ENCODE peak calls at places on chromosomes 3 and 15, in six cellular contexts. S, N, L, R, O and Q are unnamed samples.

GRCh38 chr15:48565560-48566482 is 79.7 kb downstream of the FBN1 start:
- DNase-seq in O (peak), N (no peak), R (no peak), L (no peak), S (no peak), Q (no peak)

GRCh38 chr3:112974894-112975293 is at the start of gene CD200R1:
- DNase-seq in L (no peak), O (no peak), N (no peak), S (no peak), R (no peak), Q (no peak)

GRCh38 chr3:58536501-58537411 is at the start of gene ACOX2:
- DNase-seq in R (no peak), L (peak), S (no peak), N (no peak), O (peak), Q (peak)

GRCh38 chr3:107217161-107217560 is 160.1 kb upstream of the CCDC54 start:
- DNase-seq in O (peak), N (no peak), L (no peak), R (no peak), S (peak), Q (no peak)

GRCh38 chr15:66408254-66408653 is 21.5 kb downstream of the MAP2K1 start:
- DNase-seq in O (no peak), L (no peak), R (no peak), S (no peak), N (no peak), Q (no peak)

GRCh38 chr3:43180027-43180426 is 74.1 kb upstream of the POMGNT2 start:
- DNase-seq in O (peak), N (no peak), R (no peak), L (peak), S (no peak), Q (peak)

GRCh38 chr15:55993111-55993803 is at the start of gene NEDD4:
- DNase-seq in R (peak), N (peak), L (peak), O (peak), S (peak), Q (peak)

GRCh38 chr3:71348001-71348632 is 235.4 kb downstream of the FOXP1 start:
- DNase-seq in O (no peak), R (no peak), N (no peak), L (no peak), S (no peak), Q (no peak)

GRCh38 chr15:98609144-98609852 is 39.0 kb upstream of the IGF1R start:
- DNase-seq in R (no peak), L (no peak), O (peak), N (no peak), S (no peak), Q (no peak)

GRCh38 chr3:182895513-182896112 is 84.7 kb downstream of the DCUN1D1 start:
- DNase-seq in R (no peak), N (no peak), L (no peak), O (no peak), S (no peak), Q (peak)
- TF ChIP-seq CTCF in R (no peak), N (no peak), L (no peak), O (no peak), S (no peak), Q (no peak)

DNA sequence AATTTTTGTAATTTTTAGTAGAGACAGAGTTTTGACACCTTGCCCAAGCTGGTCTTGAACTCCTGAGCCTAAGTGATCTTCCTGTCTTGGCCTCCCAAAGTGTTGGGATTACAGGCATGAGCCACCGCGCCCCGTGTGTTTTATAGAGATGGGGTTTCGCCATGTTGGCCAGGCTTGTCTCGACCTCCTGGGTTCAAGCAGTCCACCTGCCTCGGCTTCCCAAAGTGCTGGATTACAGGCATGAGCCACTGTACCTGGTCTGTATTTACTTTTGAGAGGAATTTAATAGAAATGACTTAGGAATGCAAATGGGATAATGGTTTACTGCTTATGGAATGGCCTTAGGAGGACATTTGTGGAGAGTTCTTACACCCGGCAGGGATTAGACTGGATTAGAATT is 10.8 kb downstream of the TATDN2 start:
- DNase-seq in N (no peak), L (no peak), O (no peak), S (no peak), R (no peak), Q (no peak)
- TF ChIP-seq CTCF in N (no peak), L (no peak), O (no peak), S (no peak), R (no peak), Q (no peak)

DNA sequence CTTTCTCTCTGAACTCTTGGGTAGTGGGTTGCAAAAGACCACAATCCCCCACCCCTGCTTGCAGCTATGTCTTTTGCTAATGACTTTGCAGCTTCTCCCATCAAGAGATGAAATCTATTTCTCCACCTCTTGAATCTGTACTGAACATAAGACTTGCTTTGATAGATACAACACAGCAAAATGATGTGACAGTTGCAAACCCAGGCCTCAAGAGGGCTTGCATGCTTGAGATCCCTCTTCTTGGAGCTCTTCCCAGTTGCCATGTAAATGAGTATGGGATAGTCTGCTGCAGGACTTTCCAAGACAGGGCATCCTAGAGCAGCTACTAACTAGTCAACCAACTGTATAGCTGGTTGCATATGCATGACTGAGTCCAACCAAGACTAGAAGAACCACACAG is 783.6 kb downstream of the PDCD6IP start:
- DNase-seq in S (no peak), N (no peak), R (no peak), O (no peak), L (no peak), Q (no peak)
- TF ChIP-seq CTCF in S (no peak), N (no peak), R (no peak), O (no peak), L (no peak), Q (no peak)

DNA sequence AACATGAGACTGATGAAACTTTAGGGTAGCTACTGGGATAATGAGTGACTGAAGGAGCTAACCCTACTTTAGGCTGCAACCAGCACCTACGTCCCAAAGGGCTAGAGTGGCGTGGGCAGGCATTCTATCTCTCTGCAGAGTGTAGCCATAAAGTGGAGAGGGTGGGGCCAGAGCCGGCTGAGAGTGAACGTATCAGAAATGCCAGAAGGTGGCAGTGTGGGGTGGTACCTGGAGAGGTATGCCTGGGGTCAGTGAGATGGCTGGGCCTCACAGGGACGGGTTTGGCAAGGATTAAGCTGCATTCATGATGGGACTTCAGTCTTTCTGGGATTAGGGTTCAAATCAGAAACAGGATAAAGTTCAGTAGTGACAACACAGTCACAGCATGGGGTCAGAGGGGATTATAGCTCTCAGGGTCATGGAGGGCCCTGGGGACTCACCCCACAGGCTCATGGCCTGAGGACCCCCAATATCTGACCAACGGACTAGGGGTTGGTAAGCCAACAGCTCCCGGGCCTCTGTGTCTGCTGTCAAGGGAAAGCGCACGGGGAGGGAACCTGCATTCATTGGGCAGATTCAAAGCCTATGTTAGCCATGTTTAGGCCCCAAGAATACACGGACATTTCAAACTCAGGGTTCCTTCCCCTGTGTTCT is 86.5 kb upstream of the FOXB1 start:
- DNase-seq in L (peak), R (peak), O (peak), N (peak), S (peak), Q (peak)
- TF ChIP-seq CTCF in L (peak), R (peak), O (peak), N (no peak), S (peak), Q (peak)

GRCh38 chr3:161212892-161213291 is 8.2 kb upstream of the NMD3 start:
- DNase-seq in R (no peak), O (peak), S (no peak), N (no peak), L (no peak), Q (no peak)
- TF ChIP-seq CTCF in R (no peak), O (no peak), S (no peak), N (no peak), L (no peak), Q (no peak)

GRCh38 chr15:52677593-52677992 is 1.6 kb downstream of the ATOSA start:
- DNase-seq in N (no peak), S (no peak), R (no peak), O (no peak), L (no peak), Q (no peak)

GRCh38 chr15:52680041-52680391 is 828 bp upstream of the ATOSA start:
- DNase-seq in N (no peak), O (peak), L (no peak), S (no peak), R (no peak), Q (no peak)

GRCh38 chr15:52679232-52680040 is at the start of gene ATOSA:
- DNase-seq in S (peak), O (peak), R (peak), N (peak), L (peak), Q (peak)

GRCh38 chr15:52678468-52679231 is 538 bp downstream of the ATOSA start:
- DNase-seq in S (peak), R (peak), N (peak), L (peak), O (peak), Q (peak)

GRCh38 chr15:52678036-52678467 is 1.1 kb downstream of the ATOSA start:
- DNase-seq in S (peak), L (peak), N (peak), R (peak), O (peak), Q (peak)
- TF ChIP-seq CTCF in S (peak), L (no peak), N (no peak), R (no peak), O (peak), Q (no peak)

GRCh38 chr3:8481380-8481779 is 20.2 kb upstream of the LMCD1 start:
- DNase-seq in R (no peak), S (no peak), O (no peak), L (no peak), N (no peak), Q (no peak)
- TF ChIP-seq CTCF in R (no peak), S (no peak), O (no peak), L (no peak), N (no peak), Q (no peak)

DNA sequence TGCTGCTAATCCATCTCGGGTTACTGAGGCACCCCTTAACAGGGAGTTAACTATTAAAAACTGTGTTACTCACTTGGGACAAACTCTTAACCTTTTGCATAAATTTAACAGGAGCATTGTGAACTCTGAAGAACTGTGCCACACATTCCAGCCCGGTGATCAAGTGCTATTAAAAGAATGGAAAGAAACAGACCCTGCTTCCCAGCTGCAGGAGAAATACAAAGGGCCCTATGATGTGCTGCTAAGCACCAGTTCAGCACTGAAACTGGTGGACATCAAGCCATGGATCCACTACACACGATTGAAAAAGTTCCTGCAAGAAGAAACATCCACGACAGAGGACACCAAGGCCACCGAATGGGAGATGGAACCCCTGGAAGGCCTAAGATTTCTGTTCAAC is 114.7 kb upstream of the PLCL2 start:
- DNase-seq in O (peak), S (no peak), N (no peak), R (no peak), L (no peak), Q (no peak)
- TF ChIP-seq CTCF in O (no peak), S (no peak), N (no peak), R (no peak), L (no peak), Q (no peak)

GRCh38 chr3:72587282-72587681 is 261.0 kb downstream of the SHQ1 start:
- DNase-seq in R (no peak), L (no peak), O (no peak), S (no peak), N (no peak), Q (no peak)
- TF ChIP-seq CTCF in R (no peak), L (no peak), O (no peak), S (peak), N (no peak), Q (no peak)

DNA sequence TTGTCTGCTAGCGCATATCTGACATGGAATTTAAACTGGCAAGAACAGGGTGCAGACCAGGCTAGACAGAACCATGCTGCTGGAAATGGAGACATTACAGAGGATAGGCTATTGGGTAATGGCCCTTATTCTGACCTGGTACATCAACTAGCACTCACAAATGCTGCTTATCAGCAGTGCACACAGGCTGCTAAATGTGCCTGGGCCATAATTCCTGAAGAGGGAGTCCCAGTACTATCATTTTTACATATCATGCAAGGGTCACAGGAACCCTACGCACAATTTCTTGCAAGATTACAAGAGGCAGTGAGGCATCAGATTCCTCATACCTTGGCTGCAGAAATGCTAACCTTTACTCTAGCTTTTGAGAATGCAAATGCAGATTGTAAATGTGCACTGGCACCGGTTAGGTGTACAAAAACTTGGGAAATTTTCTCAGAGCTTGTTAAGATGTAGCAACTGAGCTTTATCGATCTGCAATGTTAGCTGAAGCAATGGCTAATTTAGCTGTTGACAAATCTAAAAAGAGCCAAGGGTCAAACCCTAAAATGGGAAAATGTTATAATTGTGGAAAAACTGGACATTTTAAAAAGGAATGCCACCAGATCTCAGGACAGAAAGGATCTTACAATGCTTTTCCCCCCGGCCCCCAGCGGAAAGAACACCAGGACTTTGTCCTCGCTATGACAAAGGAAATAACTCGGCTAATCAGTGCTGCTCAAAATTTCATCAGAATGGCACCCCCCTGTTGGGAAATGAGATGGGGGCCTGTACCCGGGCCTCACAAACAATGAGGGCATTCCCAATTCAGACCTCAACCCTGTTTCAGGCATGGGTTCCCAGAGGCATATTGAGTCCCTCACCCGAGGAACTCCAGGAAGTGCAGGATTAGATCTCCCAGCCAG is 21.1 kb downstream of the CCRL2 start:
- DNase-seq in R (no peak), L (no peak), N (no peak), O (no peak), S (no peak), Q (no peak)
- TF ChIP-seq CTCF in R (no peak), L (no peak), N (no peak), O (no peak), S (no peak), Q (peak)